ENCODE peak calls at places on chromosomes 11 and 22, in five cellular contexts. One of them, this sample, is unnamed.

GRCh38 chr22:17120281-17120680 is 879 bp downstream of the TMEM121B start:
- DNase-seq in psoas muscle: peak; percentile 82
- DNase-seq in Peyer's patch: peak; percentile 55
- DNase-seq in brain microvascular endothelial cell: no peak
- DNase-seq in CD4-positive, alpha-beta memory T cell: no peak
- DNase-seq in this sample: peak; percentile 45

GRCh38 chr11:102446606-102447005 is 6.0 kb downstream of the TMEM123 start:
- DNase-seq in psoas muscle: no peak
- DNase-seq in Peyer's patch: no peak
- DNase-seq in brain microvascular endothelial cell: peak; percentile 62
- DNase-seq in CD4-positive, alpha-beta memory T cell: no peak
- DNase-seq in this sample: no peak

GRCh38 chr22:30667092-30667485 is 586 bp downstream of the DUSP18 start:
- DNase-seq in Peyer's patch: peak; percentile 75
- DNase-seq in psoas muscle: no peak
- DNase-seq in brain microvascular endothelial cell: no peak
- DNase-seq in CD4-positive, alpha-beta memory T cell: no peak
- DNase-seq in this sample: no peak

GRCh38 chr22:27318516-27318915 is 483.0 kb downstream of the MN1 start:
- DNase-seq in CD4-positive, alpha-beta memory T cell: no peak
- DNase-seq in brain microvascular endothelial cell: peak; percentile 51
- DNase-seq in psoas muscle: no peak
- DNase-seq in Peyer's patch: no peak
- DNase-seq in this sample: no peak

GRCh38 chr11:12508151-12508740 is 130.9 kb downstream of the PARVA start:
- DNase-seq in Peyer's patch: no peak
- DNase-seq in psoas muscle: no peak
- DNase-seq in brain microvascular endothelial cell: peak; percentile 35
- DNase-seq in CD4-positive, alpha-beta memory T cell: no peak
- DNase-seq in this sample: no peak

GRCh38 chr11:126219547-126219946 is 8.0 kb downstream of the FAM118B start:
- DNase-seq in CD4-positive, alpha-beta memory T cell: no peak
- DNase-seq in psoas muscle: no peak
- DNase-seq in Peyer's patch: no peak
- DNase-seq in brain microvascular endothelial cell: no peak
- DNase-seq in this sample: no peak

GRCh38 chr22:50506611-50507420 is 686 bp downstream of the LMF2 start:
- DNase-seq in psoas muscle: peak; percentile 61
- DNase-seq in CD4-positive, alpha-beta memory T cell: peak; percentile 58
- DNase-seq in brain microvascular endothelial cell: no peak
- DNase-seq in Peyer's patch: no peak
- DNase-seq in this sample: no peak

GRCh38 chr11:45745065-45745811 is 59.7 kb upstream of the SLC35C1 start:
- DNase-seq in psoas muscle: peak; percentile 82
- DNase-seq in Peyer's patch: no peak
- DNase-seq in brain microvascular endothelial cell: no peak
- DNase-seq in CD4-positive, alpha-beta memory T cell: no peak
- DNase-seq in this sample: no peak

GRCh38 chr11:57311109-57311936 is 13.4 kb downstream of the TNKS1BP1 start:
- DNase-seq in Peyer's patch: peak; percentile 94
- DNase-seq in psoas muscle: peak; percentile 99
- DNase-seq in brain microvascular endothelial cell: peak; percentile 95
- DNase-seq in CD4-positive, alpha-beta memory T cell: peak; percentile 46
- DNase-seq in this sample: no peak

GRCh38 chr11:104997288-104997687 is 25.7 kb downstream of the CASP5 start:
- DNase-seq in CD4-positive, alpha-beta memory T cell: no peak
- DNase-seq in brain microvascular endothelial cell: no peak
- DNase-seq in Peyer's patch: no peak
- DNase-seq in psoas muscle: no peak
- DNase-seq in this sample: no peak

DNA sequence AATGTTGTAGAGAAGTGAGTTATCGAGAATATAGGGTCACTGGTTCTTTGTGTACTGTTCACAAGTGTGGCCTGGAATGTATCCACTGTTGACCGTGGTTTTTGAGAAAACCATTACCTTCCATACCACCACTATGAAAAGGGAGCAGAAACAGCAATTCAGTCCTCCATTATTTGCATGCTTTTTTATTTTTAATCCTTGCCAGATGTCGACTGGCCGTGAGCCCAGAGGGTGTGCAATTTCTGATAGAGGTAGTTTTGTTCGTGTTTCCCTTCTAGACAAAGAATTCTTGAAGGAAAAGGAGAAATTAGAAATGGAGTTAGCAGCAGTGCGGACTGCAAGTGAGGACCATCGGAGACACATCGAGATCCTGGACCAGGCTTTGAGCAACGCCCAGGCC is 81.7 kb downstream of the AMOTL1 start:
- DNase-seq in psoas muscle: no peak
- DNase-seq in Peyer's patch: no peak
- DNase-seq in brain microvascular endothelial cell: no peak
- DNase-seq in CD4-positive, alpha-beta memory T cell: no peak
- DNase-seq in this sample: no peak
- H3K36me3 ChIP-seq in psoas muscle: peaks cover 8% of the 10 kb centered on the region
- H3K36me3 ChIP-seq in Peyer's patch: no peaks in the 10 kb centered on the region
- H3K36me3 ChIP-seq in brain microvascular endothelial cell: peaks cover 37% of the 10 kb centered on the region
- H3K36me3 ChIP-seq in CD4-positive, alpha-beta memory T cell: no peaks in the 10 kb centered on the region
- H3K36me3 ChIP-seq in this sample: no peaks in the 10 kb centered on the region

GRCh38 chr22:19043111-19044085 is 78.8 kb downstream of the DGCR2 start:
- DNase-seq in CD4-positive, alpha-beta memory T cell: no peak
- DNase-seq in Peyer's patch: peak; percentile 35
- DNase-seq in brain microvascular endothelial cell: no peak
- DNase-seq in psoas muscle: peak; percentile 28
- DNase-seq in this sample: no peak
- H3K36me3 ChIP-seq in CD4-positive, alpha-beta memory T cell: peaks cover 89% of the 10 kb centered on the region
- H3K36me3 ChIP-seq in Peyer's patch: no peaks in the 10 kb centered on the region
- H3K36me3 ChIP-seq in brain microvascular endothelial cell: peaks cover 54% of the 10 kb centered on the region
- H3K36me3 ChIP-seq in psoas muscle: peaks cover 3% of the 10 kb centered on the region
- H3K36me3 ChIP-seq in this sample: peaks cover 8% of the 10 kb centered on the region

DNA sequence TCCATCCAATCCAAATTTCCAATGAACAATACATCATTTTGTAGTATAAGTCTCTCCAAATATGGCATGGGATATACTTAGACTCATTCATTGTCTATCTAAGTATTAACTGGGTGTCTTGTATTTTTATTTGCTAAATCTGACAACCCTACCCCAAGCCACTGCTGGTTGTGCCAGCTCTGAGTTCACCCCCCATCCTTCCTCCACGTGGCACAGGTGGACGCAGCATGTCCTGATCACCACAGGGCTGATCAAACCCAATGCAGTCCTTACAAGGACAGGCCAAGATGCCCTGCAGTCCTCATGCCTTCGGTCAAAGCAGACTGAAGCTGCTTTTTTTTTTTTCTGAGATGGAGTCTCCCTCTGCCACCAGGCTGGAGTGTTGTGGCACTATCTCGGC is 62.8 kb downstream of the SYN3 start:
- DNase-seq in Peyer's patch: no peak
- DNase-seq in psoas muscle: no peak
- DNase-seq in CD4-positive, alpha-beta memory T cell: no peak
- DNase-seq in brain microvascular endothelial cell: no peak
- DNase-seq in this sample: no peak
- H3K36me3 ChIP-seq in Peyer's patch: no peaks in the 10 kb centered on the region
- H3K36me3 ChIP-seq in psoas muscle: no peaks in the 10 kb centered on the region
- H3K36me3 ChIP-seq in CD4-positive, alpha-beta memory T cell: no peaks in the 10 kb centered on the region
- H3K36me3 ChIP-seq in brain microvascular endothelial cell: no peaks in the 10 kb centered on the region
- H3K36me3 ChIP-seq in this sample: no peaks in the 10 kb centered on the region

DNA sequence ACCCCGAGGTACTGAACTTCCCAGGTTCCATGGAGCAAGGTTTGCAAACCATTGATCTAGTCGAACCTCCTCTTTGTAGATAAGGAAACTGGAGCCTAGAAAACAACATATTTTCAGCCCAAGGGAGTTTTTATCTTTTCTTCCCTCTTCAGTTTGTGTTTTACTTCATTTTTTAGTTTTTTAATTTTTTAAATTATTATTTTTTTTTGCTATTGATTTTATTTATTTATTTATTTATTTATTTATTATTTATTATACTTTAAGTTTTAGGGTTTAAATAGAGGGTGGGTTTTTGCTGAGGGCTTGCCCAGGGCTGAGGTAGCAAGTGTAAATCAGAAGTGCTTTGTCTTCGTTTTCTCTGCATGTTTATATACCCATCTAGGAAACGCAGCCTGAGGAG is 26.9 kb downstream of the CEP164 start:
- DNase-seq in CD4-positive, alpha-beta memory T cell: no peak
- DNase-seq in brain microvascular endothelial cell: no peak
- DNase-seq in Peyer's patch: no peak
- DNase-seq in psoas muscle: no peak
- DNase-seq in this sample: no peak
- H3K36me3 ChIP-seq in CD4-positive, alpha-beta memory T cell: peaks cover 23% of the 10 kb centered on the region
- H3K36me3 ChIP-seq in brain microvascular endothelial cell: peaks cover 40% of the 10 kb centered on the region
- H3K36me3 ChIP-seq in Peyer's patch: no peaks in the 10 kb centered on the region
- H3K36me3 ChIP-seq in psoas muscle: no peaks in the 10 kb centered on the region
- H3K36me3 ChIP-seq in this sample: no peaks in the 10 kb centered on the region

DNA sequence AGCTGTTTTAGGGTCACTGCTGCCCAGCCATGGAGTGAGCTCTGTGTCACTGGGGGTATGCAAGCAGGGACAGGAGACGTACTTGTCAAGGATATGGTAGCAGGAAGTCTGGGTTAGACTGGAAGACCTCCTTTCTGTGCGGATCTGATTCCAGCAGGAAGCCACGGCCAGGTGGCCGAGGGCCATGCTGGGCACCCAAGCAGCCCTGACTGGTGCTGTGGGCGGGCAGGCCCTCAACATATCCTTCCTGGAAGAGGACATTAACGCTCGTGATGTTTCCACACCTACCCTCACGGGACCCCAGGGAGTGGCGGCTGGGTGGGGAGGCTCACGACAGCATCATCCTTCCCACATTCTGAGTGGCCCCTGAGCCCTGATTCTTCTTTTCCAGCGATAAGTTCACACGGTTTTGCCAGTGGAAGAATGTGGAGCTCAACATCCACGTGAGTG is 8.7 kb upstream of the ANKRD13D start:
- DNase-seq in psoas muscle: peak; percentile 39
- DNase-seq in brain microvascular endothelial cell: no peak
- DNase-seq in CD4-positive, alpha-beta memory T cell: peak; percentile 31
- DNase-seq in Peyer's patch: peak; percentile 39
- DNase-seq in this sample: no peak
- H3K36me3 ChIP-seq in psoas muscle: peaks cover 3% of the 10 kb centered on the region
- H3K36me3 ChIP-seq in brain microvascular endothelial cell: peaks cover 59% of the 10 kb centered on the region
- H3K36me3 ChIP-seq in CD4-positive, alpha-beta memory T cell: peaks cover 79% of the 10 kb centered on the region
- H3K36me3 ChIP-seq in Peyer's patch: peaks cover 5% of the 10 kb centered on the region
- H3K36me3 ChIP-seq in this sample: peaks cover 23% of the 10 kb centered on the region

DNA sequence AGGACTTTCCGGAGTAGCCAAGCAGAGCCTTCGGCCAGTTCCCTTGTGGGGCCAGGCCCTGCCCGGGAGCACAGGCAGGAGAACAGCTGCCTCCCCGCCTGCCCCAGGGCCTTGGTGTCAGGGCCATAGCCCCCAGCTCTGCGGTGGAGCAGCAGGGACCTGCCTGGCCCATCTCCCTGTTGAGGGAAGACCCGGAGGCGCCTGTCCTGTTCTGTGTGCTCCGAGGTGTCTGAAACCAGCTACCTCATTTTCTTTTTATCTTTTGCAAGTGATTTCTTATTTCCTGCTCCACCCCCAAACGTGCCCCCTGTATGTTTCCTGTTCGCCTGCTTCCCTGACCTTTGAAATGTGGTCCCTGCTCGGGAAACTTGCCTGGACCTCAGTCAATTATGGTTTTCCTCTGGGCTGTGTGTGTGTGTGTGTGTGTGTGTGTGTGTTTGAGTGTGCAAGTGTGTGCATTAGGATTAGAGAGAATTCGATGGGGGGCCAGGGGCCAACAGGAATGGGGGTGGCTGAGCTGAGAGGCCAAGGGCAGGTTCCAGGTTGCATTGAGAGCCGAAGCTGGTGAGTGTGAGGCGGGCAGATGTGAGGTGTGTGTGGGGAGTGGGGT is 19.1 kb downstream of the LRP5 start:
- DNase-seq in Peyer's patch: no peak
- DNase-seq in CD4-positive, alpha-beta memory T cell: no peak
- DNase-seq in psoas muscle: no peak
- DNase-seq in brain microvascular endothelial cell: no peak
- DNase-seq in this sample: no peak
- H3K36me3 ChIP-seq in Peyer's patch: no peaks in the 10 kb centered on the region
- H3K36me3 ChIP-seq in CD4-positive, alpha-beta memory T cell: no peaks in the 10 kb centered on the region
- H3K36me3 ChIP-seq in psoas muscle: no peaks in the 10 kb centered on the region
- H3K36me3 ChIP-seq in brain microvascular endothelial cell: no peaks in the 10 kb centered on the region
- H3K36me3 ChIP-seq in this sample: no peaks in the 10 kb centered on the region

GRCh38 chr22:40251106-40251505 is 73.4 kb downstream of the TNRC6B start:
- DNase-seq in Peyer's patch: no peak
- DNase-seq in psoas muscle: no peak
- DNase-seq in CD4-positive, alpha-beta memory T cell: no peak
- DNase-seq in brain microvascular endothelial cell: no peak
- DNase-seq in this sample: no peak

GRCh38 chr22:40256501-40256900 is 78.8 kb downstream of the TNRC6B start:
- DNase-seq in Peyer's patch: no peak
- DNase-seq in CD4-positive, alpha-beta memory T cell: no peak
- DNase-seq in brain microvascular endothelial cell: no peak
- DNase-seq in psoas muscle: no peak
- DNase-seq in this sample: no peak

GRCh38 chr22:40247976-40248375 is 70.3 kb downstream of the TNRC6B start:
- DNase-seq in CD4-positive, alpha-beta memory T cell: peak; percentile 83
- DNase-seq in brain microvascular endothelial cell: no peak
- DNase-seq in Peyer's patch: peak; percentile 81
- DNase-seq in psoas muscle: no peak
- DNase-seq in this sample: no peak

GRCh38 chr22:40249286-40249685 is 71.6 kb downstream of the TNRC6B start:
- DNase-seq in psoas muscle: no peak
- DNase-seq in CD4-positive, alpha-beta memory T cell: no peak
- DNase-seq in brain microvascular endothelial cell: no peak
- DNase-seq in Peyer's patch: no peak
- DNase-seq in this sample: no peak

DNA sequence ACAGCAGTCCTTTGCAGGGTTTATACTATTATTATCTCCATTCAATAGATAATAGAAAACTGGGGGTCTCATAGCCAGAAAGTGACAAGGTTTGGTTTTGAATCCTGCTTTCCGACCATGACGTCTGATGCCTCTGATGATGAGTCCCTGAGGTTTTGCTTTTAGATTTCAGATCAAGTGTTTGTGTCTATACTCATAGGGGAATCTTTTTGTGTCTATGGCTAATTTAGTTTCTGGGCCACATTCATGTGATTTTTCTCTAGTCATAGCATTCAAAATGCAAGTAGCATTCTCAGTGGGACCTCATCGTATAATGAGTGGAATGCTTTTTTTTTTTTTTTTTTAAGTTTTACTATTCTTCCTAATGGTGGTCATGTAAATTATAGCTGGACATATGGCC is 72.9 kb downstream of the TNRC6B start:
- DNase-seq in Peyer's patch: no peak
- DNase-seq in CD4-positive, alpha-beta memory T cell: no peak
- DNase-seq in psoas muscle: no peak
- DNase-seq in brain microvascular endothelial cell: no peak
- DNase-seq in this sample: no peak
- H3K36me3 ChIP-seq in Peyer's patch: no peaks in the 10 kb centered on the region
- H3K36me3 ChIP-seq in CD4-positive, alpha-beta memory T cell: peaks cover 6% of the 10 kb centered on the region
- H3K36me3 ChIP-seq in psoas muscle: no peaks in the 10 kb centered on the region
- H3K36me3 ChIP-seq in brain microvascular endothelial cell: no peaks in the 10 kb centered on the region
- H3K36me3 ChIP-seq in this sample: no peaks in the 10 kb centered on the region

This sample was measured in MM.1S.